ENCODE peak calls at places on chromosome 19, in four cellular contexts. J, A, M and W are unnamed samples.

GRCh38 chr19:36686365-36687213 is 823 bp upstream of the ZNF567 start:
- DNase-seq in J (no peak), A (no peak), M (no peak), W (no peak)

GRCh38 chr19:40279120-40279551 is 6.0 kb downstream of the AKT2 start:
- DNase-seq in J (no peak), A (no peak), M (no peak), W (no peak)

GRCh38 chr19:48780684-48781391 is 25.5 kb downstream of the FGF21 start:
- DNase-seq in J (peak), A (no peak), M (no peak), W (no peak)

GRCh38 chr19:19805480-19805879 is 16.1 kb downstream of the ZNF506 start:
- DNase-seq in J (no peak), A (no peak), M (no peak), W (no peak)

GRCh38 chr19:11261431-11261901 is 858 bp downstream of the DOCK6 start:
- DNase-seq in J (no peak), A (no peak), M (no peak), W (no peak)

GRCh38 chr19:4097501-4097900 is 26.4 kb downstream of the MAP2K2 start:
- DNase-seq in J (no peak), A (no peak), M (no peak), W (no peak)

GRCh38 chr19:19514215-19514633 is 1.1 kb downstream of the TSSK6 start:
- DNase-seq in J (no peak), A (no peak), M (no peak), W (peak)

GRCh38 chr19:52946322-52947310 is 16.1 kb downstream of the ZNF816 start:
- DNase-seq in J (no peak), A (no peak), M (no peak), W (no peak)

GRCh38 chr19:18660051-18660910 is 23.2 kb upstream of the CRTC1 start:
- DNase-seq in J (no peak), A (no peak), M (no peak), W (no peak)

GRCh38 chr19:17861542-17862402 is 2.1 kb downstream of the RPL18A start:
- DNase-seq in J (no peak), A (no peak), M (no peak), W (no peak)

GRCh38 chr19:15550847-15551182 is 42.5 kb downstream of the CYP4F22 start:
- DNase-seq in J (no peak), A (no peak), M (no peak), W (peak)

GRCh38 chr19:18637644-18638630 is 1.1 kb downstream of the KLHL26 start:
- DNase-seq in J (no peak), A (no peak), M (no peak), W (no peak)

GRCh38 chr19:16076958-16077611 is 790 bp downstream of the TPM4 start:
- DNase-seq in J (no peak), A (peak), M (no peak), W (no peak)

GRCh38 chr19:47035127-47035494 is 13.3 kb downstream of the TMEM160 start:
- DNase-seq in J (peak), A (peak), M (no peak), W (no peak)

GRCh38 chr19:39765091-39766076 is 13.3 kb upstream of the LEUTX start:
- DNase-seq in J (no peak), A (peak), M (peak), W (peak)